ENCODE peak calls at places on chromosome 17, in seven cellular contexts. L is cardiac fibroblast, J is PC-9, K is sigmoid colon, F is heart left ventricle, E is thoracic aorta, C is C1 segment of cervical spinal cord. R is an unnamed sample.

GRCh38 chr17:41769346-41769862 is 17.1 kb downstream of the JUP start:
- DNase-seq in L (no peak), E (no peak), K (no peak), F (no peak), J (no peak), C (no peak), R (no peak)

GRCh38 chr17:73096866-73097265 is 4.4 kb upstream of the SLC39A11 start:
- DNase-seq in F (no peak), K (no peak), E (peak; percentile 47), C (no peak), J (no peak), L (peak; percentile 46), R (no peak)

GRCh38 chr17:2400474-2400866 is 390 bp downstream of the MNT start:
- DNase-seq in C (peak; percentile 53), K (peak; percentile 83), F (peak; percentile 57), E (no peak), J (peak; percentile 55), L (peak; percentile 60), R (peak; percentile 54)

GRCh38 chr17:57279432-57279831 is 23.1 kb downstream of the MSI2 start:
- DNase-seq in L (no peak), E (no peak), C (no peak), J (no peak), K (no peak), F (no peak), R (no peak)

GRCh38 chr17:79814966-79815835 is 18.3 kb upstream of the CBX8 start:
- DNase-seq in J (peak; percentile 75), K (peak; percentile 69), L (peak; percentile 51), E (no peak), F (no peak), C (no peak), R (no peak)

GRCh38 chr17:40598021-40598927 is 33.0 kb upstream of the CCR7 start:
- DNase-seq in F (no peak), K (no peak), E (no peak), C (no peak), L (no peak), J (no peak), R (peak; percentile 72)

GRCh38 chr17:78345791-78346494 is 13.9 kb downstream of the SOCS3 start:
- DNase-seq in E (no peak), J (no peak), C (no peak), L (no peak), K (no peak), F (no peak), R (no peak)

GRCh38 chr17:41870627-41871026 is 5.4 kb upstream of the KLHL11 start:
- DNase-seq in J (no peak), E (no peak), K (no peak), F (no peak), L (no peak), C (no peak), R (no peak)

GRCh38 chr17:41184480-41184961 is at the start of gene KRTAP4-1:
- DNase-seq in L (no peak), E (no peak), F (no peak), C (no peak), J (no peak), K (no peak), R (no peak)

GRCh38 chr17:44840936-44841335 is 6.7 kb upstream of the HIGD1B start:
- DNase-seq in K (no peak), C (no peak), L (no peak), E (no peak), J (no peak), F (no peak), R (no peak)

GRCh38 chr17:386145-386876 is 33.7 kb upstream of the RPH3AL start:
- DNase-seq in F (peak; percentile 78), E (no peak), J (peak; percentile 90), C (peak; percentile 39), L (peak; percentile 41), K (peak; percentile 83), R (peak; percentile 68)

GRCh38 chr17:1145311-1145986 is 34.3 kb downstream of the ABR start:
- DNase-seq in F (no peak), C (no peak), K (no peak), J (no peak), E (no peak), L (no peak), R (no peak)

GRCh38 chr17:63961355-63962207 is 11.1 kb downstream of the SCN4A start:
- DNase-seq in E (no peak), C (no peak), K (peak; percentile 86), J (peak; percentile 90), F (peak; percentile 72), L (peak; percentile 80), R (no peak)

GRCh38 chr17:6257339-6257738 is 177.6 kb downstream of the AIPL1 start:
- DNase-seq in E (no peak), F (no peak), J (no peak), K (no peak), L (peak; percentile 12), C (no peak), R (no peak)

GRCh38 chr17:16521070-16521727 is 29.2 kb upstream of the LRRC75A start:
- DNase-seq in J (peak; percentile 77), L (peak; percentile 94), K (peak; percentile 91), C (peak; percentile 64), E (no peak), F (peak; percentile 78), R (peak; percentile 37)

GRCh38 chr17:20234266-20234665 is 225.1 kb downstream of the SPECC1 start:
- DNase-seq in L (no peak), C (no peak), F (no peak), K (no peak), E (no peak), J (no peak), R (peak; percentile 40)

GRCh38 chr17:74947041-74947754 is 11.5 kb downstream of the OTOP3 start:
- DNase-seq in C (no peak), K (no peak), L (no peak), J (no peak), F (no peak), E (no peak), R (no peak)

GRCh38 chr17:77723071-77723908 is 235.2 kb upstream of the TNRC6C start:
- DNase-seq in L (no peak), F (no peak), C (no peak), E (no peak), K (no peak), J (no peak), R (no peak)

GRCh38 chr17:30200086-30200485 is 35.4 kb downstream of the SLC6A4 start:
- DNase-seq in E (no peak), K (no peak), F (no peak), L (no peak), J (no peak), C (no peak), R (no peak)

GRCh38 chr17:38606646-38607611 is 1.2 kb upstream of the SRCIN1 start:
- DNase-seq in F (peak; percentile 62), L (no peak), C (peak; percentile 81), E (no peak), J (peak; percentile 33), K (peak; percentile 88), R (no peak)

R was measured in CD4-positive, alpha-beta T cell.